ENCODE peak calls at places on chromosomes 1 and 21, in four cellular contexts. Q, D, B and J are unnamed samples.
A peak's percentile ranks its signal among the peaks of the same experiment; 100 is the strongest.

GRCh38 chr1:83905315-83905907 is 93.5 kb downstream of the TTLL7 start:
- DNase-seq in Q (peak; percentile 43), D (no peak), B (no peak), J (no peak)

GRCh38 chr1:196557797-196558196 is 50.4 kb downstream of the KCNT2 start:
- DNase-seq in Q (no peak), D (no peak), B (no peak), J (no peak)

GRCh38 chr1:66276229-66276628 is 257.7 kb upstream of the SGIP1 start:
- DNase-seq in Q (no peak), D (no peak), B (peak; percentile 57), J (no peak)

GRCh38 chr1:168945870-168946269 is 160.6 kb upstream of the ATP1B1 start:
- DNase-seq in Q (no peak), D (peak; percentile 5), B (no peak), J (no peak)

GRCh38 chr21:41167348-41168342 is at the start of gene BACE2:
- DNase-seq in Q (peak; percentile 49), D (no peak), B (no peak), J (no peak)

GRCh38 chr1:165773324-165773965 is 4.8 kb upstream of the TMCO1 start:
- DNase-seq in Q (peak; percentile 81), D (peak; percentile 45), B (no peak), J (peak; percentile 53)

GRCh38 chr1:53293123-53293522 is 34.7 kb downstream of the LRP8 start:
- DNase-seq in Q (no peak), D (no peak), B (no peak), J (no peak)

GRCh38 chr1:108117908-108118902 is 81.9 kb downstream of the SLC25A24 start:
- DNase-seq in Q (peak; percentile 43), D (no peak), B (no peak), J (no peak)

GRCh38 chr1:154837679-154838171 is 32.4 kb downstream of the KCNN3 start:
- DNase-seq in Q (no peak), D (no peak), B (no peak), J (no peak)

GRCh38 chr1:205537386-205538018 is 33.0 kb downstream of the CDK18 start:
- DNase-seq in Q (no peak), D (no peak), B (no peak), J (no peak)

GRCh38 chr1:152899027-152899426 is 9.3 kb upstream of the IVL start:
- DNase-seq in Q (no peak), D (no peak), B (no peak), J (no peak)

GRCh38 chr1:193183019-193183643 is 3.3 kb downstream of the B3GALT2 start:
- DNase-seq in Q (peak; percentile 63), D (peak; percentile 39), B (no peak), J (peak; percentile 51)

GRCh38 chr1:65153635-65154034 is 5.6 kb downstream of the AK4 start:
- DNase-seq in Q (no peak), D (no peak), B (no peak), J (no peak)

GRCh38 chr1:54800899-54801759 is at the start of gene TTC22:
- DNase-seq in Q (peak; percentile 68), D (no peak), B (peak; percentile 35), J (peak; percentile 24)

GRCh38 chr1:196306421-196306820 is 301.8 kb downstream of the KCNT2 start:
- DNase-seq in Q (no peak), D (no peak), B (no peak), J (no peak)

GRCh38 chr1:18939398-18940302 is 16.8 kb downstream of the IFFO2 start:
- DNase-seq in Q (no peak), D (no peak), B (no peak), J (no peak)

GRCh38 chr1:18943162-18943561 is 13.3 kb downstream of the IFFO2 start:
- DNase-seq in Q (no peak), D (no peak), B (no peak), J (no peak)

GRCh38 chr1:18942340-18942739 is 14.1 kb downstream of the IFFO2 start:
- DNase-seq in Q (no peak), D (no peak), B (no peak), J (no peak)

GRCh38 chr1:18940303-18941020 is 16.0 kb downstream of the IFFO2 start:
- DNase-seq in Q (no peak), D (no peak), B (no peak), J (no peak)

GRCh38 chr1:18941221-18942141 is 15.0 kb downstream of the IFFO2 start:
- DNase-seq in Q (no peak), D (peak; percentile 87), B (no peak), J (peak; percentile 32)
- TF ChIP-seq SP1 in Q (no peak), D (no peak), B (no peak), J (no peak)

GRCh38 chr1:59342801-59343575 is 46.1 kb downstream of the FGGY start:
- DNase-seq in Q (no peak), D (peak; percentile 40), B (no peak), J (no peak)
- TF ChIP-seq REST in Q (no peak), D (no peak), B (no peak), J (no peak)

DNA sequence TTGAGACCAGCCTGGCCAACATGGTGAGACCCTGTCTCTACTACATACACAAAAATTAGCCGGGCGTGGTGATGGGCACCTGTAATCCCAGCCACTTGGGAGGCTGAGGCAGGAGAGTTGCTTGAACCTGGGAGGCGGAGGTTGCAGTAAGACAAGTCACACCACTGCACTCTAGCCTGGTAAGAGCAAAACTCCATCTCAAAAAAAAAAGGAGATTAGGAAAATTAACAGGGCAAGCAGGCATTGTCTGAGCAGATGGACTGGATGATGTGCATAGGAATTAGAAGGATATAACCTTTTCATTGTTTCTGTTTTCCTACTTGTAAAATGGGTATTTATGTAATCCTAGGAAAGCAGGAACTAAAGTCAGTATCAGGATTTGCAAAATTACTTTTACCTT is 15.6 kb downstream of the TARDBP start:
- DNase-seq in Q (no peak), D (no peak), B (no peak), J (no peak)
- TF ChIP-seq SP1 in Q (no peak), D (no peak), B (no peak), J (no peak)

GRCh38 chr1:156841289-156841855 is 17.5 kb downstream of the INSRR start:
- DNase-seq in Q (no peak), D (no peak), B (no peak), J (no peak)
- TF ChIP-seq REST in Q (no peak), D (no peak), B (peak; percentile 62), J (no peak)